ENCODE peak calls at places on chromosome 9, in five cellular contexts. One of them, this sample, is unnamed.

GRCh38 chr9:77016526-77017504 is 2.6 kb upstream of the FOXB2 start:
- DNase-seq in H1: no peak
- DNase-seq in central memory CD4-positive, alpha-beta T cell: no peak
- DNase-seq in HT1080: no peak
- DNase-seq in CD4-positive, alpha-beta T cell: no peak
- DNase-seq in this sample: no peak

GRCh38 chr9:132078369-132079356 is 1.0 kb downstream of the MED27 start:
- DNase-seq in H1: no peak
- DNase-seq in central memory CD4-positive, alpha-beta T cell: peak
- DNase-seq in HT1080: peak
- DNase-seq in CD4-positive, alpha-beta T cell: peak
- DNase-seq in this sample: peak

GRCh38 chr9:114560956-114561355 is 26.6 kb upstream of the ATP6V1G1 start:
- DNase-seq in central memory CD4-positive, alpha-beta T cell: no peak
- DNase-seq in CD4-positive, alpha-beta T cell: no peak
- DNase-seq in HT1080: no peak
- DNase-seq in H1: no peak
- DNase-seq in this sample: no peak

GRCh38 chr9:37300620-37301368 is 121.7 kb upstream of the GRHPR start:
- DNase-seq in HT1080: peak
- DNase-seq in central memory CD4-positive, alpha-beta T cell: no peak
- DNase-seq in H1: no peak
- DNase-seq in CD4-positive, alpha-beta T cell: no peak
- DNase-seq in this sample: no peak

GRCh38 chr9:83231039-83231438 is 168.1 kb upstream of the RASEF start:
- DNase-seq in H1: no peak
- DNase-seq in central memory CD4-positive, alpha-beta T cell: no peak
- DNase-seq in HT1080: peak
- DNase-seq in CD4-positive, alpha-beta T cell: no peak
- DNase-seq in this sample: no peak

GRCh38 chr9:30075451-30076199 is 2308.8 kb upstream of the ACO1 start:
- DNase-seq in H1: no peak
- DNase-seq in central memory CD4-positive, alpha-beta T cell: peak
- DNase-seq in HT1080: peak
- DNase-seq in CD4-positive, alpha-beta T cell: no peak
- DNase-seq in this sample: no peak

GRCh38 chr9:114989600-114990410 is 59.4 kb upstream of the TNFSF8 start:
- DNase-seq in HT1080: no peak
- DNase-seq in H1: no peak
- DNase-seq in central memory CD4-positive, alpha-beta T cell: peak
- DNase-seq in CD4-positive, alpha-beta T cell: peak
- DNase-seq in this sample: no peak

GRCh38 chr9:83284766-83285165 is 221.8 kb upstream of the RASEF start:
- DNase-seq in H1: no peak
- DNase-seq in CD4-positive, alpha-beta T cell: no peak
- DNase-seq in central memory CD4-positive, alpha-beta T cell: no peak
- DNase-seq in HT1080: no peak
- DNase-seq in this sample: no peak

GRCh38 chr9:111039203-111039907 is 1.1 kb upstream of the LPAR1 start:
- DNase-seq in HT1080: no peak
- DNase-seq in H1: no peak
- DNase-seq in central memory CD4-positive, alpha-beta T cell: no peak
- DNase-seq in CD4-positive, alpha-beta T cell: no peak
- DNase-seq in this sample: no peak